ENCODE peak calls at places on chromosome 12, in four cellular contexts. D is stimulated activated CD8-positive, alpha-beta memory T cell treated with anti-CD3 and anti-CD28 coated beads, Interleukin-4, amount 100 ng/mL, for 4 hours; K is EH; E is KBM-7. Z is an unnamed sample.

GRCh38 chr12:14845350-14845750 is 2.0 kb upstream of the ART4 start:
- DNase-seq in D (no peak), K (peak), E (peak), Z (peak)

GRCh38 chr12:12926571-12927071 is 25.3 kb downstream of the GPRC5D start:
- DNase-seq in D (no peak), K (peak), E (no peak), Z (no peak)

GRCh38 chr12:90939382-90939781 is 15.6 kb downstream of the CCER1 start:
- DNase-seq in D (no peak), K (peak), E (no peak), Z (no peak)

GRCh38 chr12:21776242-21776641 is 1.7 kb upstream of the KCNJ8 start:
- DNase-seq in D (no peak), K (no peak), E (no peak), Z (no peak)

GRCh38 chr12:119020377-119021360 is 39.3 kb downstream of the SRRM4 start:
- DNase-seq in D (no peak), K (no peak), E (peak), Z (peak)

GRCh38 chr12:90253674-90254181 is 545.1 kb upstream of the ATP2B1 start:
- DNase-seq in D (no peak), K (peak), E (peak), Z (no peak)

GRCh38 chr12:99946131-99946530 is 38.6 kb downstream of the ANKS1B start:
- DNase-seq in D (no peak), K (no peak), E (no peak), Z (no peak)

GRCh38 chr12:75964150-75964549 is 67.4 kb downstream of the PHLDA1 start:
- DNase-seq in D (no peak), K (no peak), E (peak), Z (no peak)

GRCh38 chr12:90167501-90167900 is 458.9 kb upstream of the ATP2B1 start:
- DNase-seq in D (no peak), K (no peak), E (no peak), Z (no peak)

GRCh38 chr12:107610030-107610859 is 75.4 kb upstream of the PWP1 start:
- DNase-seq in D (no peak), K (peak), E (peak), Z (peak)

GRCh38 chr12:108332791-108333382 is 6.2 kb downstream of the CMKLR1 start:
- DNase-seq in D (no peak), K (no peak), E (no peak), Z (no peak)

GRCh38 chr12:69468237-69469026 is 1.8 kb upstream of the FRS2 start:
- DNase-seq in D (no peak), K (peak), E (no peak), Z (no peak)

GRCh38 chr12:96177013-96177412 is 17.2 kb upstream of the ELK3 start:
- DNase-seq in D (peak), K (peak), E (peak), Z (no peak)

GRCh38 chr12:52871291-52871961 is 22.6 kb upstream of the KRT78 start:
- DNase-seq in D (no peak), K (peak), E (no peak), Z (no peak)

GRCh38 chr12:51863921-51864700 is 15.6 kb upstream of the FIGNL2 start:
- DNase-seq in D (no peak), K (peak), E (no peak), Z (peak)